ENCODE peak calls at places on chromosomes 12 and 14, in four cellular contexts. N, I, G and E are unnamed samples.

GRCh38 chr12:27291862-27292261 is 40.8 kb upstream of the BMAL2 start:
- DNase-seq in G (peak), I (no peak), N (no peak), E (no peak)

GRCh38 chr12:10722502-10722904 is 620 bp downstream of the YBX3 start:
- DNase-seq in N (peak), G (peak), I (peak), E (peak)

GRCh38 chr12:52542157-52542556 is 10.8 kb downstream of the KRT71 start:
- DNase-seq in I (no peak), G (no peak), N (no peak), E (no peak)

GRCh38 chr12:82896979-82897378 is 210.3 kb downstream of the TMTC2 start:
- DNase-seq in G (peak), I (no peak), N (no peak), E (no peak)

GRCh38 chr12:49880756-49881390 is 22.8 kb downstream of the FAIM2 start:
- DNase-seq in N (no peak), G (no peak), I (no peak), E (no peak)

GRCh38 chr12:71764587-71765321 is 10.1 kb downstream of the RAB21 start:
- DNase-seq in G (no peak), N (no peak), I (no peak), E (no peak)

GRCh38 chr14:54738009-54738408 is 164.6 kb downstream of the GCH1 start:
- DNase-seq in I (no peak), G (no peak), N (no peak), E (no peak)

GRCh38 chr12:54054442-54055332 is 1.1 kb downstream of the HOXC4 start:
- DNase-seq in N (no peak), I (no peak), G (no peak), E (no peak)

GRCh38 chr12:52395761-52396434 is 10.2 kb downstream of the KRT82 start:
- DNase-seq in N (peak), G (no peak), I (no peak), E (no peak)

GRCh38 chr14:62087191-62087590 is 325.0 kb downstream of the SNAPC1 start:
- DNase-seq in I (no peak), N (no peak), G (no peak), E (no peak)

GRCh38 chr14:49679271-49679670 is 8.7 kb downstream of the POLE2 start:
- DNase-seq in N (no peak), I (no peak), G (peak), E (no peak)

GRCh38 chr14:71403673-71404072 is 496.4 kb downstream of the PCNX1 start:
- DNase-seq in I (no peak), G (no peak), N (no peak), E (no peak)

GRCh38 chr14:32367501-32367900 is 38.4 kb downstream of the AKAP6 start:
- DNase-seq in N (no peak), I (no peak), G (peak), E (no peak)

GRCh38 chr12:46938071-46938678 is 112.4 kb upstream of the SLC38A4 start:
- DNase-seq in N (no peak), G (peak), I (no peak), E (no peak)

GRCh38 chr12:47741340-47741703 is 16.0 kb upstream of the ENDOU start:
- DNase-seq in G (no peak), N (no peak), I (peak), E (peak)

GRCh38 chr12:52066346-52067080 is 3.3 kb upstream of the ATG101 start:
- DNase-seq in G (no peak), N (no peak), I (no peak), E (no peak)

GRCh38 chr12:46260913-46261476 is 7.8 kb downstream of the SLC38A1 start:
- DNase-seq in G (no peak), N (no peak), I (no peak), E (no peak)

GRCh38 chr14:97499790-97500481 is 702.8 kb downstream of the VRK1 start:
- DNase-seq in N (no peak), I (no peak), G (no peak), E (no peak)

GRCh38 chr12:2166696-2167095 is 113.9 kb downstream of the CACNA1C start:
- DNase-seq in G (no peak), I (no peak), N (no peak), E (no peak)

GRCh38 chr14:68140111-68140741 is 320.6 kb downstream of the RAD51B start:
- DNase-seq in G (peak), N (peak), I (peak), E (peak)

GRCh38 chr12:2586159-2587035 is 208.4 kb upstream of the FKBP4 start:
- DNase-seq in G (no peak), N (no peak), I (no peak), E (no peak)

GRCh38 chr14:92670177-92670576 is 78.2 kb downstream of the LGMN start:
- DNase-seq in I (no peak), N (no peak), G (peak), E (no peak)

GRCh38 chr12:99505805-99506204 is 141.7 kb upstream of the GARIN6 start:
- DNase-seq in N (no peak), I (no peak), G (peak), E (no peak)

GRCh38 chr12:116538076-116538591 is 21.0 kb upstream of the MAP1LC3B2 start:
- DNase-seq in I (no peak), G (no peak), N (no peak), E (no peak)

GRCh38 chr14:97827746-97828145 is 1030.6 kb downstream of the VRK1 start:
- DNase-seq in G (no peak), I (no peak), N (no peak), E (no peak)

GRCh38 chr14:95387826-95388445 is 68.2 kb upstream of the CLMN start:
- DNase-seq in N (no peak), I (no peak), G (no peak), E (no peak)

GRCh38 chr14:95385701-95386100 is 66.0 kb upstream of the CLMN start:
- DNase-seq in I (no peak), N (no peak), G (no peak), E (no peak)

GRCh38 chr14:95389471-95390011 is 69.8 kb upstream of the CLMN start:
- DNase-seq in G (no peak), I (peak), N (no peak), E (no peak)

GRCh38 chr14:95386536-95386935 is 66.8 kb upstream of the CLMN start:
- DNase-seq in G (no peak), I (no peak), N (no peak), E (no peak)

GRCh38 chr14:95388699-95389098 is 69.0 kb upstream of the CLMN start:
- DNase-seq in N (no peak), G (no peak), I (no peak), E (no peak)
- H3K27ac ChIP-seq in N (no peak), G (no peak), I (peak), E (no peak)

GRCh38 chr12:115377230-115377629 is 693.3 kb upstream of the TBX3 start:
- DNase-seq in I (no peak), G (no peak), N (no peak), E (no peak)

GRCh38 chr12:115377781-115378180 is 693.8 kb upstream of the TBX3 start:
- DNase-seq in I (no peak), N (no peak), G (no peak), E (no peak)

GRCh38 chr12:115371711-115372110 is 687.7 kb upstream of the TBX3 start:
- DNase-seq in G (no peak), I (no peak), N (no peak), E (no peak)

GRCh38 chr12:115375188-115375991 is 691.4 kb upstream of the TBX3 start:
- DNase-seq in I (no peak), G (peak), N (no peak), E (no peak)

DNA sequence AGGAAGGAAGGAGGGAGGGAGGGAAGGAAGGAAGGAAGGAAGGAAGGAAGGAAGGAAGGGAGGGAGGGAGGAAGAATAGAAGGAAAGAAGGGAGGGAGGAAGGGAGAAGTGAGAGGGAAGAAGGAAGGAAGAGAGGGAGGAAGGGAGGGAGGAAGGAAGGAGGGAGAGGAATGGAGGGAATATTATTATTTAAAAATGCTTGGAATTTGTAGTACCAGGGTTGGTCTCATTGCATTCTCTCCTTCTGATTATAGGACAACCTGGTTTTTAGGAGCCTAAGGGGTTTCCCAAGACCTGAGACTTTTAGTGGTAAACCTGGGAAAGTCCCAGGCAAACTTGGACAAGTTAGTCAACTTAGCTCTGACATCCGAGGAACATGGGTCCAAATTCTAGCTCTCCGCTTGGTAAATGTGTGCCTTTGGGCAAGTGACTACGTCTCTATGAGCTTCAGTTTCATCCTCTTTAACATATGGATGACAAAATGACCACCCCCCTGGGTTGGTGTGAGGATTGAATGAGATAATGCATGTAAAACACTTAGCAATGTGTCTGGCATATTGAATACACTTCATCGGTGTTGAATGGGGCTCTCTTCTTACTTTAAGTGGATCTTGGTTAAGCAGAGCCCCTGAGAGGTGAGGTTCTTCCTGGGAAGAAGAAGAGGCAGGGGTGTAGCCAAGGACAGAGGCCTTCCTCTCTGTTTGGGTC is 690.7 kb upstream of the TBX3 start:
- DNase-seq in I (no peak), N (no peak), G (no peak), E (no peak)
- H3K4me3 ChIP-seq in I (no peak), N (no peak), G (no peak), E (no peak)

GRCh38 chr12:12974211-12974610 is 22.2 kb upstream of the GPRC5D start:
- DNase-seq in G (no peak), N (no peak), I (no peak), E (no peak)

GRCh38 chr12:12979151-12979550 is 20.9 kb downstream of the HEBP1 start:
- DNase-seq in N (no peak), I (no peak), G (no peak), E (no peak)

GRCh38 chr12:12977231-12977630 is 22.8 kb downstream of the HEBP1 start:
- DNase-seq in I (no peak), N (no peak), G (peak), E (no peak)

GRCh38 chr12:12975322-12976077 is 23.5 kb upstream of the GPRC5D start:
- DNase-seq in N (peak), G (no peak), I (no peak), E (no peak)

DNA sequence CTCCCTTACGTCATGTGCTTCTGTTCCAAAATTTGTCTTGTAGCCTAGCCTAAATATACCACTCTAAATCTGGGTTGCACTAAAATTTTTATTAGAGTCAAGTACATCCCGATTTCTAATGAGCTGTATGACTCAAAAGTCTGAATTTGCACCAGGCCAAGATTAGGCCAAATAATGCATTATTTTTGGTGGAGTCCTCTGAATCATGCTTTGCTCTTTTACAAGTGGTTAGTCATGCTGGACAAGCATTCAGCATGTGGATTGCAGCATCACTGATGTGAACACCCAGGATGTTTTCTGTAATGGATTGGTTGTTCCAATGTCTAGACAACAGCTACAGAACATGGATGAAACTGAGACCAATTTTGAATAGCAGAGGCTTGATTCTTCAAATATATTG is 23.7 kb downstream of the HEBP1 start:
- DNase-seq in I (no peak), N (no peak), G (peak), E (no peak)
- H3K27ac ChIP-seq in I (peak), N (no peak), G (peak), E (no peak)

DNA sequence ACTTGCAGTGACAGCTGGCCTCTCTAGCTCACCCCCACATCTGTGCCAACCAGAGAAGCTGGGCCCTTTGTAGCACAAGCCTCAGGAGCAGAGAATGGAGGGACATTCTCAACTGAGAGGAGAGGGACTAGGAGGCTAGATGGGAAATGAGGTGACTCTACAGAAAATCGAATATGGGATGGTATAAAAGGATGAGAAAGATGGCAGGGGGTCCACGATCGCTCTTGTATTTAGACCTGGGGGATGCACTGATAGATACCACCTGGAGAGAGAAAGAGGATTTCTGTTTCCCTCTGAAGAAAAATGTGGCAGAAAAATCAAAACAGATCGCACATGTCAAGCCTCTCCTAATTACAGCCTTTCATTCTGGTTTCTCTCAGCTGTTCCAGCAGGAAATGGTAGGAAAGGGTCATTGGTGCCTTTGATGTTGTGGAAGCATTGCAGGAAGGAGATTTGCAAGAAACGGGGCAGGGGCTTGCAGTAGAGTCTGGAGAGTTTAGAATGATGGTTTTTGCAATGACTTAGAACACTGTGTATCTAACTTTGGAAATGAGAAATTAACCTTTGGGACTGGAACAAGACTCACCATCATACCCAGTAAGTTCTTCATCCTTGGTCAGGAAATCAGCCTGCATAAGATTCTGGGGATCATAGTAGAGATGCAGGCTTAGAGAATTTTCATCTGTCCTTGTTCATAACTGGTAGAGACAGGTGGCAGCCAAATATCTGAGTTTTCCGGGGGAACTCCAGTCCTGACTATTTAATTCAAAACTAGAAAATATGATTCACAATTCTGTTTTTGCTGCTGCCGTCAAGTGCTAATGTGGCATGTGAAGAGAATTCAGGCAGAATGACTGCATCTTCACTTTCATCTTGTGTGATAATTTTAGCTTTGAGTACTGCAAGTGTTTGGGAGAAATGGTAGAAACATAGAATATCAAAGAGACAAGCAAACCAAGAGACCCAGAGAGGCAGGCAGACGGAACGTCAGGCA is 98.8 kb downstream of the DAD1 start:
- DNase-seq in N (no peak), I (no peak), G (no peak), E (no peak)
- H3K4me3 ChIP-seq in N (no peak), I (no peak), G (no peak), E (no peak)

GRCh38 chr12:39404000-39404399 is 38.9 kb downstream of the KIF21A start:
- DNase-seq in I (no peak), N (no peak), G (no peak), E (no peak)
- H3K27ac ChIP-seq in I (no peak), N (no peak), G (no peak), E (no peak)

GRCh38 chr12:95548056-95548538 is 3.2 kb downstream of the USP44 start:
- DNase-seq in G (peak), I (peak), N (peak), E (peak)
- H3K4me3 ChIP-seq in G (peak), I (peak), N (peak), E (peak)